ENCODE peak calls at places on chromosomes 5 and 9, in seven cellular contexts. D, P, U, L, O, G and S are unnamed samples.
A peak's percentile ranks its signal among the peaks of the same experiment; 100 is the strongest.

GRCh38 chr5:93746406-93747056 is 5.1 kb upstream of the POU5F2 start:
- DNase-seq in D (no peak), U (no peak), G (no peak), L (no peak), O (peak; percentile 75), P (no peak), S (no peak)

GRCh38 chr5:57495688-57496087 is 13.1 kb upstream of the ACTBL2 start:
- DNase-seq in G (no peak), L (no peak), D (no peak), P (no peak), O (no peak), U (no peak), S (no peak)

GRCh38 chr5:120405923-120406322 is 58.2 kb upstream of the PRR16 start:
- DNase-seq in P (no peak), O (peak; percentile 80), D (no peak), G (no peak), L (no peak), U (no peak), S (no peak)

GRCh38 chr5:102759289-102759688 is 4.2 kb downstream of the PAM start:
- DNase-seq in U (no peak), L (no peak), O (no peak), D (no peak), G (no peak), P (no peak), S (no peak)

GRCh38 chr5:15383469-15383868 is 116.5 kb upstream of the FBXL7 start:
- DNase-seq in P (no peak), U (peak; percentile 47), G (no peak), D (no peak), O (peak; percentile 52), L (no peak), S (no peak)

GRCh38 chr9:135924628-135925338 is 17.4 kb upstream of the CAMSAP1 start:
- DNase-seq in D (no peak), P (no peak), U (no peak), G (no peak), O (no peak), L (no peak), S (no peak)

GRCh38 chr5:144711172-144711571 is 540.5 kb downstream of the KCTD16 start:
- DNase-seq in L (no peak), G (no peak), U (no peak), D (no peak), O (no peak), P (no peak), S (no peak)

GRCh38 chr5:140010798-140011197 is 32.3 kb downstream of the NRG2 start:
- DNase-seq in P (no peak), L (no peak), D (no peak), O (no peak), U (no peak), G (no peak), S (no peak)

GRCh38 chr9:134313470-134313869 is 12.8 kb upstream of the RXRA start:
- DNase-seq in P (no peak), G (no peak), O (no peak), D (no peak), U (no peak), L (no peak), S (no peak)

GRCh38 chr5:111774525-111774924 is 17.5 kb upstream of the NREP start:
- DNase-seq in D (no peak), O (peak; percentile 26), U (no peak), G (no peak), L (no peak), P (no peak), S (no peak)

GRCh38 chr9:29697011-29697410 is 2123.7 kb upstream of the C9orf72 start:
- DNase-seq in L (no peak), O (peak; percentile 61), U (no peak), G (no peak), D (no peak), P (no peak), S (no peak)

GRCh38 chr9:130217838-130218237 is 45.6 kb downstream of the NCS1 start:
- DNase-seq in G (no peak), L (no peak), U (no peak), O (no peak), P (no peak), D (no peak), S (no peak)

GRCh38 chr5:34699155-34700077 is 43.3 kb downstream of the RAI14 start:
- DNase-seq in O (no peak), U (no peak), L (no peak), D (no peak), G (no peak), P (no peak), S (no peak)

GRCh38 chr9:89311346-89312153 is 555 bp downstream of the CKS2 start:
- DNase-seq in G (no peak), O (peak; percentile 42), D (no peak), U (no peak), P (peak; percentile 9), L (no peak), S (no peak)

GRCh38 chr9:116686693-116687073 is 422 bp upstream of the TRIM32 start:
- DNase-seq in P (no peak), O (peak; percentile 45), U (no peak), L (no peak), D (no peak), G (no peak), S (no peak)

GRCh38 chr5:78953092-78953800 is 31.9 kb downstream of the ARSB start:
- DNase-seq in P (no peak), L (peak; percentile 52), D (no peak), O (peak; percentile 46), U (no peak), G (no peak), S (no peak)

GRCh38 chr5:73743161-73743560 is 117.2 kb downstream of the ARHGEF28 start:
- DNase-seq in U (no peak), O (no peak), L (no peak), G (no peak), D (no peak), P (no peak), S (no peak)

GRCh38 chr9:92590386-92590785 is 54.6 kb upstream of the ECM2 start:
- DNase-seq in G (no peak), P (no peak), U (no peak), D (no peak), O (no peak), L (no peak), S (no peak)

GRCh38 chr5:172607213-172607793 is 33.8 kb upstream of the NEURL1B start:
- DNase-seq in G (no peak), D (no peak), P (no peak), O (no peak), U (no peak), L (no peak), S (no peak)

GRCh38 chr5:179620703-179621350 is 2.6 kb downstream of the HNRNPH1 start:
- DNase-seq in L (no peak), U (no peak), D (no peak), O (peak; percentile 50), P (no peak), G (no peak), S (no peak)

GRCh38 chr5:43643750-43644149 is 40.8 kb downstream of the NNT start:
- DNase-seq in D (no peak), U (no peak), G (no peak), P (no peak), L (no peak), O (no peak), S (no peak)

GRCh38 chr9:131361202-131361833 is 32.6 kb upstream of the PRRC2B start:
- DNase-seq in P (no peak), U (no peak), G (no peak), L (no peak), O (peak; percentile 13), D (no peak), S (no peak)

GRCh38 chr5:67035098-67035740 is 161.4 kb downstream of the CD180 start:
- DNase-seq in D (no peak), G (no peak), U (no peak), O (no peak), P (no peak), L (no peak), S (no peak)

GRCh38 chr5:63131618-63132285 is 553.1 kb downstream of the LRRC70 start:
- DNase-seq in U (no peak), D (no peak), O (peak; percentile 95), G (no peak), L (no peak), P (no peak), S (no peak)

GRCh38 chr9:14318934-14319513 is 5.1 kb upstream of the NFIB start:
- DNase-seq in G (no peak), L (no peak), O (no peak), P (no peak), D (no peak), U (no peak), S (no peak)

GRCh38 chr9:81108821-81109220 is 580.5 kb downstream of the TLE1 start:
- DNase-seq in G (no peak), P (no peak), L (no peak), U (no peak), D (no peak), O (peak; percentile 45), S (no peak)